ENCODE peak calls at places on chromosomes 2 and 18, in nine cellular contexts. E is K562, S is AG10803, V is uterus, H is fibroblast of mammary gland, P is NB4, U is HepG2, I is colonic mucosa, F is upper lobe of left lung. Y is an unnamed sample.

GRCh38 chr2:64311948-64312621 is 141.9 kb upstream of the LGALSL start:
- DNase-seq in H (peak; percentile 96), F (peak; percentile 71), V (peak; percentile 69), E (no peak), U (peak; percentile 85), I (peak; percentile 79), S (peak; percentile 88), P (peak; percentile 64), Y (no peak)

GRCh38 chr2:234403074-234403473 is 93.8 kb downstream of the ARL4C start:
- DNase-seq in S (peak; percentile 98), F (no peak), P (no peak), I (no peak), H (peak; percentile 44), U (no peak), V (no peak), E (no peak), Y (no peak)

GRCh38 chr2:2291500-2292260 is 39.4 kb downstream of the MYT1L start:
- DNase-seq in H (no peak), F (peak; percentile 80), V (no peak), U (no peak), P (no peak), S (peak; percentile 4), I (no peak), E (peak; percentile 8), Y (no peak)

GRCh38 chr18:23906658-23907057 is 107.9 kb upstream of the TTC39C start:
- DNase-seq in H (no peak), E (no peak), U (no peak), P (no peak), F (no peak), S (no peak), V (no peak), I (no peak), Y (no peak)

GRCh38 chr2:26429779-26430654 is 28.3 kb downstream of the DRC1 start:
- DNase-seq in S (peak; percentile 4), F (no peak), H (no peak), I (no peak), P (no peak), E (no peak), U (no peak), V (no peak), Y (no peak)

GRCh38 chr2:191225690-191226089 is 19.5 kb upstream of the MYO1B start:
- DNase-seq in E (no peak), U (no peak), P (no peak), S (no peak), V (no peak), H (no peak), I (no peak), F (no peak), Y (no peak)

GRCh38 chr2:44799105-44799504 is 142.4 kb upstream of the SIX3 start:
- DNase-seq in V (no peak), S (no peak), U (no peak), P (no peak), I (no peak), H (no peak), E (no peak), F (no peak), Y (no peak)

GRCh38 chr18:45399643-45400042 is 215.6 kb upstream of the SLC14A2 start:
- DNase-seq in E (no peak), S (no peak), U (no peak), H (no peak), I (no peak), V (no peak), F (no peak), P (no peak), Y (no peak)

GRCh38 chr18:11324956-11325873 is 175.8 kb upstream of the PIEZO2 start:
- DNase-seq in I (no peak), V (no peak), S (peak; percentile 84), E (no peak), U (peak; percentile 55), H (peak; percentile 87), P (peak; percentile 48), F (no peak), Y (no peak)

GRCh38 chr2:54149623-54150501 is 34.4 kb downstream of the ACYP2 start:
- DNase-seq in H (peak; percentile 29), V (no peak), P (no peak), E (no peak), S (peak; percentile 68), I (no peak), U (no peak), F (no peak), Y (no peak)
- H3K4me3 ChIP-seq in H (no peak overlapping the region), V (no peak overlapping the region), P (no peak overlapping the region), E (no peak overlapping the region), S (no peak overlapping the region), I (no peak overlapping the region), U (no peak overlapping the region), F (no peak overlapping the region), Y (no peak overlapping the region)

DNA sequence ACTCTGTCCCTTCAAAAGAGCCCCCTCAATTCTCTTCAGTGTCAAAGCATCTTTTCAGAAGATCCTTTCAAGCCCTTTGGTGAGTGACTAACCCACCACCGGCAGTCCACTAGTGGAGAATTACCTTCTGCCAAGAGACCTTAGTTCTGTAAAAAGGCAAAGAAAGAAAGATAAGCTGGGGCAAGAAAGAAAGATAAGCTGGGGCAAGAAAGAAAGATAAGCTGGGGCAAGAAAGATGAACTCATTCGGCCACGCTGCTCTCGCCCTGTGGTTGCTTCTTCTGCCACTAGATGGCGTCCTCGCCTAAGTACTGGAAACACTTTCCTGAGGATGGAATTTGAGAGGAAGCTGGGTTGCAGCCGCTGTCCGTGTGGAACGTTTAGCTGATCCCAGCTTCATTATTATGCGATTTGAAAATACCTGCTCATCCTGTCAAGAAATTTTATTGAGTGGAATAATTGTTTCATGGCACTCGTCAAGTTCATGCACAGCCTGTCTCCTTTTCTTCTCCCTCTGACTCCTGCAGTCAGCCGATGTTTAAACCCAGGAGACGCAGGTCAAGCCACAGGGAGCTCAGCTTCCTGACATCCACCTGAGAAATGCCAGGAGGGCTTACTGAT is 17.3 kb upstream of the ANXA4 start:
- DNase-seq in I (peak; percentile 96), S (peak; percentile 68), V (peak; percentile 86), P (peak; percentile 83), H (peak; percentile 77), U (peak; percentile 77), F (no peak), E (peak; percentile 74), Y (peak; percentile 64)
- H3K4me3 ChIP-seq in I (no peak overlapping the region), S (peak overlapping the region; percentile 48), V (peak overlapping the region; percentile 8), P (no peak overlapping the region), H (peak overlapping the region; percentile 34), U (peak overlapping the region; percentile 58), F (peak overlapping the region; percentile 37), E (no peak overlapping the region), Y (no peak overlapping the region)

DNA sequence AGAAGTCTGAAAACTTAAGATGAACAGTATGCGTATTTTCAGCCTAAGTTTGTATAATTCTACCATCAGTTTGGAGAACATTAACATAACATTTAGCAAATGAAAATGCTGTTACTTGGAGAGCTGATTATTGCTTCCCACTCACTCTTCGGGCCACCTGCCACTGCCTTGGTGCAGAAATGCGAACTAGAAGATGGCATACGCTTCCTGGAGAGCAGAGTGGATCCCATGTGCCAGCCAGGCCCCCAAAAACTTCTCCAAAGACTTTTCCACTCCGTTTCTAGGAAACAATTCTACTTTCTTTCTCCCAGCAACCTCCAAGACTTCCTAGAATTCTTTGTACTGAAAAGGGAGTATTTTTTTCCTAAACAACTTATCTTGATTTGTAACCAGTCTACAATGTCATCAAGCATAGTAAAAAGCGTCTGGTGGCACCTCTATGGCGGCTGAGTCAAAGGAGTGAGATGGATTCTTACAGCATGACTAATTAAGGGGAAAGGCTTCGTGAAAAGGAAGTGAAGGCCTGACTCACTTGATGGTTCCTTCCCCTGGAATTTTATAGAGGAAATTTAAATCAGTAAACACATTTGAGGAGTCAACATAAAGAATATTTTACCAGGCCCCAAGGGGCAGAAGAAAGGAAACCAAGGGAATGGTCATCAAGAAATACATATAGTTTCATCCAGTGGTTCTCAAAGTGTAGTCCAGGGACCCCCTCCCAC is 36.6 kb downstream of the FEZ2 start:
- DNase-seq in E (no peak), I (peak; percentile 61), P (peak; percentile 63), S (peak; percentile 89), V (no peak), H (peak; percentile 90), F (no peak), U (peak; percentile 18), Y (no peak)
- H3K4me3 ChIP-seq in E (no peak overlapping the region), I (no peak overlapping the region), P (no peak overlapping the region), S (no peak overlapping the region), V (no peak overlapping the region), H (no peak overlapping the region), F (no peak overlapping the region), U (no peak overlapping the region), Y (no peak overlapping the region)

DNA sequence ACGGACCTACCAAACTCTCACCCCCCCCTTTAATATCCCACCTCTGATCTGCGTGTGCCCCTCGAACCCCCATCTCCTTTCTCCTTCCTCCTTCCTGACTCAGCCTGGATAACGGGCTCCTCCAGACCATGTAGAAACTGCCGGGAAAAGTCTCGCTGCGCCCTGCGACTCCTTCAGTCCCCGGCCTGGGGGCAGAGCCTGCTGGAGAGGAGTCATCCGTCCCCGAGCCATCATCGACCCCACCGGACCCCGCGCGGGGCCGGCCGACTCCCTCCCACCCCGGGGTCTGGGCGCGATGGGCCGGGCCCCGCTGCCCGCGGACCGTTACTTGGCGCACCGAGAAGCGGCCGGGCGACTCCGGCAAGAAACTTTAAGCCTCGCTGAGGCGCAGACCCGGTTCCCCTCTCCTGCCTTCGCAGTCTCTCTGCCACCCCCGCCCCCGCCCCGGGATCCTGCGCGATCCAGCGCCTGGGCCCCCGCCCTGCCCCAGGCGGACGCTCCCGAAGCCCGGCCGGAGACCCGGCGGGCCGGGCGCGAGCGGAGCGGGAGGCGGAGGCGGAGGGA is 3.4 kb downstream of the ZEB2 start:
- DNase-seq in H (no peak), S (peak; percentile 52), F (peak; percentile 89), V (peak; percentile 37), P (peak; percentile 69), U (no peak), I (no peak), E (peak; percentile 51), Y (no peak)
- H3K4me3 ChIP-seq in H (peak overlapping the region; percentile 75), S (peak overlapping the region; percentile 85), F (peak overlapping the region; percentile 67), V (peak overlapping the region; percentile 74), P (peak overlapping the region; percentile 69), U (peak overlapping the region; percentile 56), I (peak overlapping the region; percentile 52), E (peak overlapping the region; percentile 91), Y (no peak overlapping the region)

DNA sequence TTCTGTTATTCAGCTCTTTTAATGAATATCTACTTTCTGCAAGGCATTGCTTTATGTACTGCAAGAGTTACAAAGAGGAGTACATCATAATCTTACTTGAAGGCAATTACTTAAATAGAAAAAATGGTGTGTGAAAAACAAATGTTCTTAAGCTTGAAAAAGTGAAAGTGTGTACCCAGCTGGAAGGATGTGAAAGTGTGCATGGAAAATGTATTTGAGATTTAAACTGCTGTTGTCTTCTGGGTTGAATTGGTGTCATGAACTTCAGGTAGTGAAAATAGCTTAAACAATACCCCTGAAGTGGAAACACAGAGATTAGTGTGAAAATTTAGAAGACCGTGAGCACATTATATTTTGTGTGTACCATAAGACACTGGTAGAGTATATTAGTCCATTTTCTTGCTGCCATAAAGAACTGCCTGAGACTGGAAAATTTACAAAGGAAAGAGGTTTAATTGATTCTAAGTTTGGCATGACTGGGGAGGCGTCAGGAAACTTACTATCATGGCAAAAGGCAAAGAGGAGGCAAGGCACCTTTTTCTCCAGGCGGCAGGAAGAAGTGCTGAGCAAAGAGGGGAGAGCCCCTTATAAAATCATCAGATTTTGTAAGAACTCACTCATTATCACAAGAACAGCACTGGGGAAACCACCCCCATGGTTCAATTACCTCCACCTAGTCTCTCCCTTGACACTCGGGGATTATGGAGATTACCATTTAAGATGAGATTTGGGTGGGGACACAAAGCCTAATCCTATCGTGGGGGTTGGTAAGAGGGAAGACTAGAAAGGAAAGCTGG is 38.8 kb downstream of the SCN2A start:
- DNase-seq in F (no peak), H (no peak), V (no peak), S (no peak), P (no peak), I (no peak), U (no peak), E (no peak), Y (no peak)
- H3K4me3 ChIP-seq in F (no peak overlapping the region), H (no peak overlapping the region), V (no peak overlapping the region), S (no peak overlapping the region), P (no peak overlapping the region), I (no peak overlapping the region), U (no peak overlapping the region), E (no peak overlapping the region), Y (no peak overlapping the region)

Y was measured in Jurkat, Clone E6-1.